ENCODE peak calls at places on chromosomes 11 and 22, in four cellular contexts. G is PC-3, K is GM23338, B is neural progenitor cell. P is an unnamed sample.

GRCh38 chr11:43904737-43905515 is 24.3 kb downstream of the ALKBH3 start:
- DNase-seq in K (no peak), G (no peak), B (no peak), P (no peak)

GRCh38 chr22:43085658-43086606 is 3.3 kb downstream of the TTLL1 start:
- DNase-seq in G (no peak), B (no peak), K (no peak), P (no peak)

GRCh38 chr22:21945453-21946261 is 7.0 kb downstream of the PPM1F start:
- DNase-seq in K (no peak), B (no peak), G (no peak), P (no peak)

GRCh38 chr22:32720924-32721323 is 80.6 kb upstream of the TIMP3 start:
- DNase-seq in K (no peak), B (no peak), G (no peak), P (no peak)

GRCh38 chr11:107011977-107012376 is 6.3 kb downstream of the GUCY1A2 start:
- DNase-seq in B (no peak), K (no peak), G (peak), P (no peak)

GRCh38 chr22:20928573-20928967 is 11.4 kb downstream of the CRKL start:
- DNase-seq in K (no peak), B (no peak), G (no peak), P (no peak)

GRCh38 chr11:68021167-68021787 is 9.2 kb upstream of the NDUFS8 start:
- DNase-seq in G (peak), K (peak), B (peak), P (peak)

GRCh38 chr22:42410708-42411107 is 21.5 kb downstream of the NFAM1 start:
- DNase-seq in G (no peak), K (no peak), B (no peak), P (no peak)

GRCh38 chr11:64103377-64103985 is 62.4 kb downstream of the MACROD1 start:
- DNase-seq in K (no peak), B (peak), G (no peak), P (no peak)

GRCh38 chr11:129739339-129739738 is 76.3 kb upstream of the TMEM45B start:
- DNase-seq in K (no peak), B (no peak), G (no peak), P (no peak)

GRCh38 chr11:129259950-129260349 is 67.8 kb upstream of the ARHGAP32 start:
- DNase-seq in G (no peak), B (peak), K (no peak), P (no peak)

GRCh38 chr22:35230839-35231584 is 26.3 kb upstream of the HMGXB4 start:
- DNase-seq in K (no peak), G (peak), B (no peak), P (peak)

GRCh38 chr22:48616656-48617055 is 1211.0 kb downstream of the BRD1 start:
- DNase-seq in K (no peak), B (no peak), G (no peak), P (no peak)

GRCh38 chr11:70812472-70812871 is 414.1 kb downstream of the CTTN start:
- DNase-seq in K (no peak), B (no peak), G (no peak), P (no peak)

GRCh38 chr11:14644396-14645246 is 1.0 kb downstream of the PDE3B start:
- DNase-seq in B (peak), K (peak), G (no peak), P (no peak)

GRCh38 chr22:17777005-17777716 is 2.9 kb upstream of the BID start:
- DNase-seq in K (no peak), G (no peak), B (no peak), P (no peak)
- H3K27ac ChIP-seq in K (no peak), G (no peak), B (no peak), P (no peak)

DNA sequence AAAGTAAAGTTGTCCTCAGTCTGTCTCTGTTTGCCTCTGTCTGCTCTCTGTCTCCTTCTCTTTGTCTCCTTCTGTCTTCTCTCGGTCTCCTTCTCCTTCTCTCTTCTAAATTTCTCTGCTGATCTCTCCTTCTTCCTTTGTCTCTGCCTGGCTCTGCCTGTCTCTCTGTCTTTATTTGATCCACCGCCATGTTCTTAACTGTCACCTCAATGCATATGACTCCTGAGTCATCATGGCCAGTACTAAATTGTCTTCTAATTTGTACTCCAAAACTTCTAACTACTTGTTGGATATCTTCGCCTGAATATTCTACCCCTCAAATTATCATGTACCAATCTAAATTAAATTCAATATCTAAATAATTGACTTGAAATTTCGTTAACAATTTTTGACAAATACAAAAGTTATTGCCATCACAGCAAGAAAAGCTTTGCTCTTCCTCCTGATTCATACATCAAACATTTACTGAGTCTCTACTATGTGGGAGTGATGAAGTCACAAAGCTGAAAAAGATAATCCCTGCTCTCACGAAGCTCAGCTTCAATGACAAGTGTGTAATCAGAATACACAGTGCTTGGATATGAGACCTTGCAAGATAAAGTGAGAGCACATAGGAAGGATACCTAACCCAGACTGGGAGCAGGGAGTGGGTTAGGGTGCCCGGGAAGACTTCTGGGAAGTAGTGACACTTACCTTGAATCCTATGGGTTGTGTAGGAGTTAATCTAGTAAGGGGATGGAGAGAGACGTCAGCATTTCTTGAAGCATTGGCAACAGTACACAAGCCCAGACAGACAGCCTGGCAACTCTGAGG is 193.0 kb downstream of the MAML2 start:
- DNase-seq in B (no peak), K (no peak), G (peak), P (no peak)
- H3K4me3 ChIP-seq in B (no peak), K (no peak), G (no peak), P (no peak)

GRCh38 chr11:13009476-13009920 is 382 bp downstream of the RASSF10 start:
- DNase-seq in G (no peak), B (no peak), K (no peak), P (no peak)
- TF ChIP-seq EZH2 in G (no peak), B (no peak), K (no peak), P (no peak)

GRCh38 chr11:36352919-36353318 is 56.8 kb downstream of the PRR5L start:
- DNase-seq in G (no peak), K (no peak), B (no peak), P (no peak)
- H3K27ac ChIP-seq in G (no peak), K (no peak), B (no peak), P (no peak)

P was measured in PC-9.